ENCODE peak calls at places on chromosomes 5 and 9, in nine cellular contexts. B, M, F, Q, J, U, K, S and G are unnamed samples.

GRCh38 chr5:124891179-124891578 is 144.7 kb upstream of the ZNF608 start:
- DNase-seq in B (no peak), M (no peak), F (no peak), Q (no peak), J (no peak), U (no peak), K (no peak), S (no peak), G (no peak)

GRCh38 chr9:127388037-127388855 is 8.7 kb upstream of the SLC2A8 start:
- DNase-seq in B (no peak), M (peak; percentile 94), F (peak; percentile 56), Q (peak; percentile 83), J (peak; percentile 86), U (peak; percentile 96), K (peak; percentile 91), S (peak; percentile 38), G (peak; percentile 94)

GRCh38 chr9:72271617-72272478 is 93.2 kb downstream of the ZFAND5 start:
- DNase-seq in B (no peak), M (peak; percentile 73), F (no peak), Q (peak; percentile 21), J (peak; percentile 24), U (peak; percentile 17), K (no peak), S (peak; percentile 62), G (peak; percentile 2)

GRCh38 chr9:2722715-2723114 is 5.4 kb downstream of the KCNV2 start:
- DNase-seq in B (no peak), M (no peak), F (no peak), Q (no peak), J (no peak), U (peak; percentile 26), K (peak; percentile 64), S (peak; percentile 65), G (no peak)

GRCh38 chr9:125411171-125411756 is 149.6 kb downstream of the GAPVD1 start:
- DNase-seq in B (no peak), M (no peak), F (no peak), Q (no peak), J (no peak), U (no peak), K (no peak), S (no peak), G (no peak)

GRCh38 chr5:1523480-1523792 is 324 bp downstream of the LPCAT1 start:
- DNase-seq in B (no peak), M (no peak), F (no peak), Q (peak; percentile 11), J (no peak), U (no peak), K (no peak), S (no peak), G (no peak)

GRCh38 chr5:158451203-158451982 is 592.4 kb upstream of the CLINT1 start:
- DNase-seq in B (no peak), M (no peak), F (peak; percentile 65), Q (peak; percentile 92), J (no peak), U (peak; percentile 40), K (no peak), S (peak; percentile 25), G (no peak)

GRCh38 chr5:97764700-97765099 is 581.7 kb upstream of the RIOK2 start:
- DNase-seq in B (no peak), M (no peak), F (no peak), Q (no peak), J (no peak), U (peak; percentile 63), K (peak; percentile 44), S (no peak), G (no peak)

GRCh38 chr5:133514456-133514855 is 97.9 kb downstream of the FSTL4 start:
- DNase-seq in B (no peak), M (no peak), F (no peak), Q (no peak), J (no peak), U (no peak), K (no peak), S (no peak), G (no peak)

GRCh38 chr9:94903961-94904421 is 177.5 kb downstream of the AOPEP start:
- DNase-seq in B (no peak), M (no peak), F (no peak), Q (no peak), J (no peak), U (no peak), K (no peak), S (no peak), G (no peak)

GRCh38 chr9:126607731-126608130 is 6.0 kb upstream of the LMX1B start:
- DNase-seq in B (no peak), M (no peak), F (no peak), Q (no peak), J (no peak), U (no peak), K (no peak), S (no peak), G (no peak)

GRCh38 chr5:133820516-133820915 is 147.9 kb downstream of the C5orf15 start:
- DNase-seq in B (no peak), M (no peak), F (no peak), Q (no peak), J (no peak), U (no peak), K (no peak), S (no peak), G (no peak)

GRCh38 chr5:32562056-32562455 is 23.3 kb upstream of the SUB1 start:
- DNase-seq in B (no peak), M (no peak), F (no peak), Q (no peak), J (no peak), U (no peak), K (no peak), S (no peak), G (no peak)

GRCh38 chr9:113612828-113613227 is 149.3 kb downstream of the RGS3 start:
- DNase-seq in B (no peak), M (no peak), F (peak; percentile 3), Q (no peak), J (no peak), U (no peak), K (no peak), S (no peak), G (no peak)

GRCh38 chr5:149775785-149776184 is 45.7 kb downstream of the PPARGC1B start:
- DNase-seq in B (peak; percentile 21), M (no peak), F (no peak), Q (no peak), J (no peak), U (no peak), K (peak; percentile 4), S (peak; percentile 58), G (peak; percentile 24)

GRCh38 chr5:40879163-40879942 is 29.9 kb upstream of the C7 start:
- DNase-seq in B (no peak), M (peak; percentile 50), F (no peak), Q (no peak), J (no peak), U (no peak), K (no peak), S (peak; percentile 9), G (peak; percentile 19)

GRCh38 chr5:40355181-40355580 is 324.5 kb upstream of the PTGER4 start:
- DNase-seq in B (no peak), M (no peak), F (no peak), Q (no peak), J (no peak), U (no peak), K (no peak), S (no peak), G (no peak)

GRCh38 chr5:14809369-14810144 is 62.0 kb downstream of the ANKH start:
- DNase-seq in B (peak; percentile 24), M (peak; percentile 46), F (peak; percentile 72), Q (no peak), J (peak; percentile 47), U (peak; percentile 76), K (peak; percentile 78), S (peak; percentile 28), G (peak; percentile 84)